ENCODE peak calls at places on chromosome X, in seven cellular contexts. H is uterus; N is activated gamma-delta T cell treated with Interleukin-2 at 50 U/mL for 16 hours; Z is lower leg skin; M is HTR-8/SVneo; U is HFF-Myc; P is stimulated activated CD4-positive, alpha-beta T cell treated with anti-CD3 and anti-CD28 coated beads, TNF-alpha, amount 100 ng/mL, for 4 hours. W is an unnamed sample.

GRCh38 chrX:1246816-1247215 is 21.8 kb upstream of the CSF2RA start:
- DNase-seq in H (peak; percentile 22), N (peak; percentile 70), Z (peak; percentile 93), M (peak; percentile 65), U (peak; percentile 38), P (peak; percentile 74), W (peak; percentile 39)

GRCh38 chrX:14351889-14352288 is 177.4 kb upstream of the GLRA2 start:
- DNase-seq in H (no peak), N (no peak), Z (no peak), M (no peak), U (no peak), P (no peak), W (no peak)

GRCh38 chrX:153551135-153551534 is 33.7 kb downstream of the ATP2B3 start:
- DNase-seq in H (no peak), N (no peak), Z (no peak), M (no peak), U (no peak), P (no peak), W (no peak)

GRCh38 chrX:51860679-51861078 is 32.7 kb upstream of the MAGED1 start:
- DNase-seq in H (no peak), N (peak; percentile 3), Z (no peak), M (peak; percentile 23), U (peak; percentile 1), P (no peak), W (no peak)

GRCh38 chrX:76550016-76550415 is 122.5 kb downstream of the MAGEE1 start:
- DNase-seq in H (no peak), N (no peak), Z (no peak), M (no peak), U (no peak), P (no peak), W (no peak)

GRCh38 chrX:66050140-66050569 is 10.3 kb upstream of the VSIG4 start:
- DNase-seq in H (no peak), N (no peak), Z (no peak), M (no peak), U (no peak), P (no peak), W (no peak)

GRCh38 chrX:109281478-109282275 is 200.2 kb downstream of the GUCY2F start:
- DNase-seq in H (no peak), N (no peak), Z (no peak), M (no peak), U (no peak), P (no peak), W (no peak)

GRCh38 chrX:13066391-13066790 is 22.0 kb upstream of the FAM9C start:
- DNase-seq in H (no peak), N (no peak), Z (no peak), M (no peak), U (no peak), P (no peak), W (no peak)

GRCh38 chrX:101091817-101092216 is 6.2 kb upstream of the CENPI start:
- DNase-seq in H (no peak), N (no peak), Z (no peak), M (no peak), U (no peak), P (no peak), W (no peak)

GRCh38 chrX:1111543-1112300 is 100.7 kb downstream of the CRLF2 start:
- DNase-seq in H (no peak), N (no peak), Z (peak; percentile 31), M (no peak), U (no peak), P (no peak), W (no peak)

GRCh38 chrX:53022381-53022780 is 26.2 kb upstream of the GPR173 start:
- DNase-seq in H (no peak), N (no peak), Z (no peak), M (no peak), U (no peak), P (no peak), W (no peak)

GRCh38 chrX:136146614-136147319 is 566 bp upstream of the FHL1 start:
- DNase-seq in H (peak; percentile 39), N (peak; percentile 4), Z (no peak), M (no peak), U (no peak), P (no peak), W (no peak)

GRCh38 chrX:72358313-72358712 is 52.6 kb upstream of the CITED1 start:
- DNase-seq in H (no peak), N (no peak), Z (no peak), M (peak; percentile 48), U (no peak), P (no peak), W (no peak)

GRCh38 chrX:2954541-2954940 is 25.4 kb upstream of the ARSD start:
- DNase-seq in H (no peak), N (no peak), Z (no peak), M (no peak), U (no peak), P (no peak), W (no peak)

GRCh38 chrX:50211510-50211909 is 6.9 kb downstream of the CCNB3 start:
- DNase-seq in H (no peak), N (no peak), Z (peak; percentile 76), M (no peak), U (no peak), P (no peak), W (no peak)

GRCh38 chrX:68684291-68684918 is 36.9 kb downstream of the STARD8 start:
- DNase-seq in H (no peak), N (no peak), Z (no peak), M (no peak), U (no peak), P (no peak), W (no peak)

GRCh38 chrX:44343412-44343942 is at the start of gene EFHC2:
- DNase-seq in H (peak; percentile 58), N (peak; percentile 51), Z (no peak), M (no peak), U (no peak), P (no peak), W (no peak)

GRCh38 chrX:29693912-29694311 is 521.5 kb upstream of the MAGEB2 start:
- DNase-seq in H (no peak), N (no peak), Z (no peak), M (no peak), U (no peak), P (no peak), W (no peak)

GRCh38 chrX:72392816-72393800 is 87.4 kb upstream of the CITED1 start:
- DNase-seq in H (no peak), N (no peak), Z (no peak), M (no peak), U (no peak), P (no peak), W (no peak)

GRCh38 chrX:7027071-7027470 is 120.4 kb upstream of the STS start:
- DNase-seq in H (no peak), N (no peak), Z (no peak), M (no peak), U (no peak), P (no peak), W (no peak)

GRCh38 chrX:120476714-120477113 is 7.6 kb upstream of the LAMP2 start:
- DNase-seq in H (no peak), N (no peak), Z (no peak), M (no peak), U (no peak), P (no peak), W (no peak)

GRCh38 chrX:119622356-119623232 is 16.4 kb upstream of the NKRF start:
- DNase-seq in H (no peak), N (no peak), Z (no peak), M (no peak), U (no peak), P (no peak), W (no peak)

GRCh38 chrX:103151799-103152198 is 58.9 kb upstream of the NXF3 start:
- DNase-seq in H (no peak), N (no peak), Z (no peak), M (no peak), U (no peak), P (no peak), W (no peak)

GRCh38 chrX:121365572-121366161 is 318.3 kb downstream of the GLUD2 start:
- DNase-seq in H (no peak), N (no peak), Z (no peak), M (no peak), U (no peak), P (no peak), W (no peak)

W was measured in GM12864.